ENCODE peak calls at places on chromosomes 7 and 10, in four cellular contexts. D is fibroblast of pulmonary artery, L is fibroblast of lung, S is GM20000. K is an unnamed sample.

GRCh38 chr10:133326745-133327650 is 9.7 kb downstream of the CALY start:
- DNase-seq in D (no peak), L (peak), S (peak), K (no peak)

GRCh38 chr10:821322-821721 is 110.2 kb downstream of the LARP4B start:
- DNase-seq in S (no peak), D (peak), L (no peak), K (no peak)

GRCh38 chr10:50431791-50432190 is 180.5 kb upstream of the ASAH2 start:
- DNase-seq in S (peak), L (peak), D (no peak), K (no peak)

GRCh38 chr10:86169506-86170254 is 196.9 kb downstream of the GRID1 start:
- DNase-seq in L (no peak), S (no peak), D (no peak), K (no peak)

GRCh38 chr10:78299861-78300453 is 266.3 kb downstream of the RPS24 start:
- DNase-seq in L (peak), S (peak), D (no peak), K (peak)

GRCh38 chr7:14888904-14889482 is 13.6 kb downstream of the DGKB start:
- DNase-seq in D (no peak), L (no peak), S (no peak), K (no peak)

GRCh38 chr10:103724074-103724473 is 131.3 kb downstream of the SH3PXD2A start:
- DNase-seq in S (no peak), D (no peak), L (no peak), K (no peak)

GRCh38 chr7:69871213-69871885 is 273.1 kb downstream of the AUTS2 start:
- DNase-seq in L (peak), S (no peak), D (peak), K (no peak)

GRCh38 chr10:60444494-60445064 is 54.9 kb upstream of the ANK3 start:
- DNase-seq in L (peak), D (peak), S (no peak), K (no peak)

GRCh38 chr10:110069502-110069982 is 61.8 kb downstream of the ADD3 start:
- DNase-seq in L (peak), S (peak), D (no peak), K (no peak)

GRCh38 chr10:6473901-6474370 is 106.1 kb downstream of the PRKCQ start:
- DNase-seq in D (no peak), L (peak), S (peak), K (no peak)

GRCh38 chr7:128790297-128791037 is 1.3 kb upstream of the CCDC136 start:
- DNase-seq in S (peak), D (no peak), L (no peak), K (no peak)

DNA sequence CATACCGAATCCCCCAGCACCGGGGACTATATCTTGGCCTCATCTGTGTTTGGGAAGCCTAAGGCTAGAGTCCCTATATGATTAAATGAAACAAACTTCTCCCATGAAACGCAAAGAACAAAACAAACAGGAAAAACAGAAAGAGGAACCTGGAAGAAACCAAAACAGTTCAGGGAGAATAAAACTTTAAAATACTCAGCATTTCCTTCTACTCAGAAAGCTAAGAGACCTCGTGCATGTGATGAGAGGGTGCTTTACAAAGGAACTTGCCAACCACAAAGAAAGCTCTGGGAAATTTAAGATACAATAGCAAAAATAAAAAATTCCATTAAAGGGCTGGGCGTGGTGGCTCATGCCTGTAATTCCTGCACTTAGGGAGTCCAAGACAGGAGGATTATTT is 6.9 kb downstream of the PILRA start:
- DNase-seq in D (no peak), L (no peak), S (no peak), K (no peak)
- TF ChIP-seq CTCF in D (no peak), L (no peak), S (no peak), K (no peak)

GRCh38 chr7:44291733-44292395 is 33.5 kb downstream of the CAMK2B start:
- DNase-seq in L (no peak), D (peak), S (no peak), K (no peak)

GRCh38 chr7:44290250-44290616 is 35.2 kb downstream of the CAMK2B start:
- DNase-seq in D (no peak), S (no peak), L (no peak), K (no peak)

GRCh38 chr7:44292418-44292817 is 33.0 kb downstream of the CAMK2B start:
- DNase-seq in D (no peak), S (peak), L (no peak), K (no peak)

GRCh38 chr7:44289341-44290249 is 35.8 kb downstream of the CAMK2B start:
- DNase-seq in D (peak), S (no peak), L (no peak), K (peak)

DNA sequence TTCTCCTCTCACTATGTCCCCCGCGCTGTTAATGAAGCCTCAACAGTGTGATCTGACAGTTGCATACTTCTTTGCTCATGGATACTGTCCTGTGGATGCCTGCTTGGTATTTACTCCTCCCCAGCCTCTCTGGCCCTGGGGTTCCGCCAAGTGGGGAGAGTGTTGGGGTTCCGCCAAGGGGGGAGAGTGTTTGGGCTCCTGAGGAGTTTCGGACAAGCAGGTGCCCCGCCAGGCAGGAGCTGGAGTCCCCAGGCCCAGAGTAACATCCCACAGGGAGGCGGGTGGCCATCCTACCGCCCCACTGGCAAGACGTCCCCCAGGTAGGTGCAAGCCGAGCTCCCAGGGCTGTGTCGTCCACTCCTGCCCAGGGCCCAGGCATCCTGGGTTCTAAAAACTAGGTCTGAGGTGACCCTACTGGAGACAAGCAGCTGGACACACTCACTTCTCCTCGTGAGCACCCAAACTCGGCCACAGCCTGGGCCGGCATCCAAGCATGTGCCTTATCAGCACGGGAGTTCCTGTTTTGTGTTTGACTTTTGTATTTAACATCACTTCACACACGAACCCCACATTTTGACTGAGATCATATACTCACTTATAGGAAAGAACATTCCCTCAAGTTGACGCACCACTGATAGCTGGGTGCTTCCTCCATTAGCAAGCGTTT is 34.2 kb downstream of the CAMK2B start:
- DNase-seq in L (peak), S (no peak), D (peak), K (peak)
- TF ChIP-seq CTCF in L (no peak), S (no peak), D (no peak), K (no peak)

GRCh38 chr7:114083714-114084113 is 164.9 kb upstream of the PPP1R3A start:
- DNase-seq in L (no peak), D (no peak), S (peak), K (no peak)

GRCh38 chr7:114082567-114082933 is 163.7 kb upstream of the PPP1R3A start:
- DNase-seq in D (no peak), S (peak), L (no peak), K (no peak)

GRCh38 chr7:114082934-114083647 is 164.3 kb upstream of the PPP1R3A start:
- DNase-seq in L (peak), S (peak), D (peak), K (no peak)

GRCh38 chr7:114084381-114085312 is 165.8 kb upstream of the PPP1R3A start:
- DNase-seq in D (peak), S (peak), L (peak), K (no peak)

GRCh38 chr7:114081606-114082425 is 163.0 kb upstream of the PPP1R3A start:
- DNase-seq in L (peak), S (peak), D (peak), K (no peak)
- TF ChIP-seq CTCF in L (peak), S (no peak), D (peak), K (no peak)

DNA sequence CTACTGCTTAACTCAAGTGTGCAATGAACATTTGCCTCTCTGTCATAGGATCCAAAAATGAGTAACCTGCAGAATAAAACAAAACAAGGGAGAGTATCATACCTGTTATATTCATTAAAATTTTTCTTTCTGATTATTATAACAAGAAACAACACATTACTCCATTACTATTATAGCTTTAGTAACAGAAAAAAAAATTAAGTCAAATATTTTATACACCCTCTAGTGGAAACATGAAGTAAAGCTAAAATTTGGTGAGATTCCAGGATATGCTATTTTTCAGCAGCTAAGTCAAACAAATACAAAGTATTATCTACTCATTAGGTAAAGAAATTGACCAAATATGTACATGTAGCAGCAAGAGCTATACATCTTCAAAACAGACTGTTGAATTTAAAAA is 56.3 kb downstream of the PDZD8 start:
- DNase-seq in L (peak), D (peak), S (no peak), K (no peak)
- TF ChIP-seq CTCF in L (no peak), D (peak), S (no peak), K (no peak)

DNA sequence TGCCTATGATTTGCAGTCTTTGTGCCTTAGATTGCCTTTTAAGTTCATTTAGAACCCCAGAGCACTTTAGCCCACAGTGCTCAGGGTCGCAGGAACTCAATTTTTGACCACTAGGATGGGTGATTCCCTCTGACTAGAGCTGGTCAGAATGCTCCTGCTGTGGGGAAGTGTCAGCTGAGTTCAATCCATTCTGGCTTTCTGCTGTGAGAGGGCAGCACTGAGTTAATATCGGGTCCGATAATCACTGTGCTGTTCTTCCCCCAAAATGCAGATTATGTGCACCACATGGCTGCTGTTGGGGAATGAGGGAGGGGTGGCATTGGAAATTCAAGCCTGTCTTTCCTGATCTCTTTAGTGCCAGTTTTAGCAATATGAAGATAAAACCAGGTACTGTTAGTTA is 886.4 kb downstream of the DNAJB9 start:
- DNase-seq in S (no peak), D (no peak), L (no peak), K (no peak)
- TF ChIP-seq CTCF in S (no peak), D (no peak), L (no peak), K (no peak)

DNA sequence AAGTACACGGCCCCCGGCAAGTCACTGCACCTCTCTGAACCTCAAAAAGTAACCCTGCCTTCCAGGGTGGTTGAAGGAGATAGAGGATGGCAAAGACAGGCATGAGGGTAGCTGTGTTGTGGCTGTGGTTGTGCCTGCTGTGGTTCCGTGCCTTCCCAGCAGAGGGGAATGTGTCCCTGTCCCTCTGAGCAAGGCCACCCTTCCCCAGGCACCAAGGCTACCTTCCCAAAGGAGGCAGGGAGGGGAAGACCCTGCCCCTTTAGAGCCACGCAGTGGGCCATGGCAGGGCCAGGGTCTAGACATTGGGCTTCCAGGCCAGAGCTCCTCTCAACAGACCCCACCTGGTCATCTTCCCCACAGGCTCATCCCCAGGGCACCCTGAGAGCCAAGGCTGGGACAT is 18.8 kb downstream of the CRHR2 start:
- DNase-seq in L (no peak), D (no peak), S (no peak), K (no peak)
- TF ChIP-seq CTCF in L (no peak), D (no peak), S (no peak), K (no peak)

GRCh38 chr10:33327750-33328149 is 6.7 kb downstream of the NRP1 start:
- DNase-seq in D (no peak), S (no peak), L (no peak), K (no peak)
- TF ChIP-seq CTCF in D (peak), S (no peak), L (peak), K (no peak)

GRCh38 chr10:98418596-98419265 is 3.7 kb upstream of the PYROXD2 start:
- DNase-seq in D (no peak), L (no peak), S (no peak), K (no peak)
- TF ChIP-seq CTCF in D (no peak), L (no peak), S (no peak), K (no peak)

GRCh38 chr7:139354729-139355128 is 5.0 kb upstream of the LUC7L2 start:
- DNase-seq in L (no peak), D (no peak), S (no peak), K (no peak)
- TF ChIP-seq CTCF in L (no peak), D (no peak), S (no peak), K (no peak)